ENCODE peak calls at places on chromosomes 4 and X, in five cellular contexts. One of them, this sample, is unnamed.

GRCh38 chr4:37685211-37685725 is 908 bp downstream of the RELL1 start:
- DNase-seq in naive B cell: peak
- DNase-seq in omental fat pad: no peak
- DNase-seq in BE2C: no peak
- DNase-seq in PC-3: no peak
- DNase-seq in this sample: no peak

GRCh38 chrX:126063984-126064383 is 102.1 kb downstream of the DCAF12L2 start:
- DNase-seq in naive B cell: no peak
- DNase-seq in omental fat pad: no peak
- DNase-seq in BE2C: no peak
- DNase-seq in PC-3: no peak
- DNase-seq in this sample: no peak

GRCh38 chr4:77821775-77822174 is 2.6 kb upstream of the CNOT6L start:
- DNase-seq in naive B cell: peak
- DNase-seq in omental fat pad: no peak
- DNase-seq in BE2C: no peak
- DNase-seq in PC-3: no peak
- DNase-seq in this sample: no peak

GRCh38 chr4:7280906-7281305 is 88.6 kb downstream of the SORCS2 start:
- DNase-seq in naive B cell: no peak
- DNase-seq in omental fat pad: no peak
- DNase-seq in BE2C: no peak
- DNase-seq in PC-3: peak
- DNase-seq in this sample: peak

GRCh38 chr4:91325495-91325894 is 978.3 kb upstream of the GRID2 start:
- DNase-seq in naive B cell: no peak
- DNase-seq in omental fat pad: no peak
- DNase-seq in BE2C: peak
- DNase-seq in PC-3: peak
- DNase-seq in this sample: no peak

GRCh38 chrX:26026179-26026578 is 112.0 kb upstream of the MAGEB18 start:
- DNase-seq in naive B cell: no peak
- DNase-seq in omental fat pad: no peak
- DNase-seq in BE2C: no peak
- DNase-seq in PC-3: no peak
- DNase-seq in this sample: no peak

GRCh38 chr4:52659722-52660261 is 691 bp upstream of the USP46 start:
- DNase-seq in naive B cell: no peak
- DNase-seq in omental fat pad: no peak
- DNase-seq in BE2C: peak
- DNase-seq in PC-3: peak
- DNase-seq in this sample: no peak

GRCh38 chr4:147019061-147019460 is 73.4 kb upstream of the TTC29 start:
- DNase-seq in naive B cell: peak
- DNase-seq in omental fat pad: peak
- DNase-seq in BE2C: peak
- DNase-seq in PC-3: peak
- DNase-seq in this sample: peak

GRCh38 chr4:40736910-40737309 is 12.8 kb upstream of the NSUN7 start:
- DNase-seq in naive B cell: no peak
- DNase-seq in omental fat pad: no peak
- DNase-seq in BE2C: no peak
- DNase-seq in PC-3: peak
- DNase-seq in this sample: peak

GRCh38 chrX:132716006-132716405 is 227.2 kb upstream of the MBNL3 start:
- DNase-seq in naive B cell: no peak
- DNase-seq in omental fat pad: no peak
- DNase-seq in BE2C: no peak
- DNase-seq in PC-3: peak
- DNase-seq in this sample: no peak

GRCh38 chrX:12138366-12139313 is at the start of gene FRMPD4:
- DNase-seq in naive B cell: no peak
- DNase-seq in omental fat pad: no peak
- DNase-seq in BE2C: no peak
- DNase-seq in PC-3: peak
- DNase-seq in this sample: peak

GRCh38 chrX:110394653-110395052 is 36.0 kb downstream of the RTL9 start:
- DNase-seq in naive B cell: no peak
- DNase-seq in omental fat pad: no peak
- DNase-seq in BE2C: peak
- DNase-seq in PC-3: peak
- DNase-seq in this sample: no peak

This sample was measured in NCI-H1092.